ENCODE peak calls at places on chromosome 3, in ten cellular contexts. V, L, X, B, E, I, U, Q, F and G are unnamed samples.

GRCh38 chr3:171556133-171556532 is 95.9 kb upstream of the TNIK start:
- DNase-seq in V (no peak), L (no peak), X (no peak), B (no peak), E (no peak), I (no peak), U (no peak), Q (no peak), F (no peak), G (no peak)

GRCh38 chr3:149717391-149718056 is 34.8 kb downstream of the COMMD2 start:
- DNase-seq in V (peak), L (peak), X (peak), B (no peak), E (peak), I (peak), U (peak), Q (peak), F (no peak), G (no peak)

GRCh38 chr3:103052236-103052830 is 617.5 kb downstream of the ZPLD1 start:
- DNase-seq in V (peak), L (no peak), X (no peak), B (no peak), E (no peak), I (no peak), U (no peak), Q (peak), F (no peak), G (peak)

GRCh38 chr3:122189357-122189756 is 5.9 kb downstream of the CASR start:
- DNase-seq in V (no peak), L (no peak), X (no peak), B (no peak), E (no peak), I (no peak), U (no peak), Q (no peak), F (no peak), G (no peak)

GRCh38 chr3:7759630-7760029 is 742.0 kb upstream of the LMCD1 start:
- DNase-seq in V (no peak), L (no peak), X (no peak), B (no peak), E (no peak), I (no peak), U (no peak), Q (no peak), F (no peak), G (no peak)

GRCh38 chr3:30473374-30474051 is 132.9 kb upstream of the TGFBR2 start:
- DNase-seq in V (peak), L (no peak), X (peak), B (no peak), E (no peak), I (no peak), U (no peak), Q (no peak), F (no peak), G (peak)

GRCh38 chr3:13746385-13746784 is 133.5 kb downstream of the WNT7A start:
- DNase-seq in V (no peak), L (no peak), X (no peak), B (no peak), E (no peak), I (no peak), U (no peak), Q (no peak), F (no peak), G (no peak)

GRCh38 chr3:101571028-101571895 is 2.7 kb upstream of the PCNP start:
- DNase-seq in V (peak), L (no peak), X (no peak), B (no peak), E (no peak), I (no peak), U (no peak), Q (no peak), F (no peak), G (no peak)

GRCh38 chr3:13013151-13013561 is 60.1 kb downstream of the IQSEC1 start:
- DNase-seq in V (no peak), L (no peak), X (no peak), B (no peak), E (no peak), I (no peak), U (no peak), Q (no peak), F (no peak), G (no peak)

GRCh38 chr3:42043116-42043796 is 47.9 kb upstream of the TRAK1 start:
- DNase-seq in V (peak), L (peak), X (no peak), B (no peak), E (no peak), I (no peak), U (no peak), Q (no peak), F (no peak), G (no peak)

GRCh38 chr3:53162672-53163458 is 1.9 kb downstream of the PRKCD start:
- DNase-seq in V (no peak), L (no peak), X (no peak), B (peak), E (peak), I (no peak), U (no peak), Q (peak), F (peak), G (no peak)

GRCh38 chr3:72836923-72837322 is 11.3 kb downstream of the SHQ1 start:
- DNase-seq in V (peak), L (no peak), X (no peak), B (no peak), E (no peak), I (peak), U (no peak), Q (no peak), F (no peak), G (peak)

GRCh38 chr3:126267169-126267975 is 87.0 kb upstream of the ALDH1L1 start:
- DNase-seq in V (peak), L (peak), X (peak), B (no peak), E (no peak), I (peak), U (peak), Q (peak), F (no peak), G (peak)

GRCh38 chr3:52520141-52520667 is 13.5 kb downstream of the NT5DC2 start:
- DNase-seq in V (no peak), L (no peak), X (no peak), B (no peak), E (no peak), I (no peak), U (no peak), Q (no peak), F (no peak), G (no peak)

GRCh38 chr3:159322322-159322939 is 520.6 kb downstream of the MFSD1 start:
- DNase-seq in V (peak), L (peak), X (no peak), B (no peak), E (no peak), I (no peak), U (no peak), Q (peak), F (no peak), G (no peak)

GRCh38 chr3:164465172-164465571 is 613.1 kb downstream of the SI start:
- DNase-seq in V (peak), L (no peak), X (peak), B (no peak), E (no peak), I (no peak), U (peak), Q (no peak), F (no peak), G (no peak)

GRCh38 chr3:18295171-18295920 is 129.8 kb downstream of the SATB1 start:
- DNase-seq in V (peak), L (peak), X (peak), B (no peak), E (no peak), I (no peak), U (peak), Q (peak), F (peak), G (no peak)

GRCh38 chr3:133934073-133934970 is 38.6 kb upstream of the RAB6B start:
- DNase-seq in V (no peak), L (no peak), X (no peak), B (no peak), E (no peak), I (no peak), U (no peak), Q (peak), F (no peak), G (peak)

GRCh38 chr3:194688207-194688711 is 2.6 kb downstream of the FAM43A start:
- DNase-seq in V (peak), L (peak), X (no peak), B (peak), E (peak), I (no peak), U (no peak), Q (peak), F (no peak), G (no peak)